ENCODE peak calls at places on chromosomes 6 and 20, in seven cellular contexts. K is HCT116, P is ascending aorta, T is brain microvascular endothelial cell, A is esophagus squamous epithelium, Y is Peyer's patch, H is transverse colon. Z is an unnamed sample. For H3K36me3, the result is how much of the 10 kb centered on the place peaks cover.

GRCh38 chr6:154113392-154113791 is 74.4 kb downstream of the OPRM1 start:
- DNase-seq in K (no peak), P (no peak), T (no peak), A (no peak), Y (no peak), H (no peak), Z (no peak)

GRCh38 chr20:25484224-25484846 is 76.9 kb downstream of the GINS1 start:
- DNase-seq in K (no peak), P (no peak), T (no peak), A (no peak), Y (no peak), H (no peak), Z (no peak)

GRCh38 chr6:119627908-119628669 is 278.5 kb upstream of the MAN1A1 start:
- DNase-seq in K (no peak), P (no peak), T (no peak), A (no peak), Y (no peak), H (no peak), Z (no peak)

GRCh38 chr6:158762787-158763439 is 56.3 kb downstream of the EZR start:
- DNase-seq in K (no peak), P (peak), T (no peak), A (no peak), Y (no peak), H (no peak), Z (no peak)

GRCh38 chr20:36109251-36109947 is 45.1 kb upstream of the EPB41L1 start:
- DNase-seq in K (no peak), P (no peak), T (no peak), A (no peak), Y (no peak), H (no peak), Z (no peak)

GRCh38 chr6:20706293-20707165 is 172.3 kb downstream of the CDKAL1 start:
- DNase-seq in K (peak), P (no peak), T (no peak), A (no peak), Y (no peak), H (no peak), Z (no peak)

GRCh38 chr6:135665935-135666334 is 168.4 kb upstream of the AHI1 start:
- DNase-seq in K (no peak), P (no peak), T (no peak), A (no peak), Y (no peak), H (no peak), Z (no peak)

GRCh38 chr20:32164984-32165735 is 42.4 kb downstream of the PLAGL2 start:
- DNase-seq in K (no peak), P (no peak), T (no peak), A (no peak), Y (no peak), H (no peak), Z (no peak)

GRCh38 chr6:125974214-125974866 is 12.0 kb upstream of the TRMT11 start:
- DNase-seq in K (peak), P (no peak), T (no peak), A (no peak), Y (no peak), H (no peak), Z (no peak)

GRCh38 chr20:40677343-40677924 is 11.6 kb downstream of the MAFB start:
- DNase-seq in K (no peak), P (no peak), T (no peak), A (no peak), Y (no peak), H (no peak), Z (no peak)

GRCh38 chr6:30844118-30844535 is 40.2 kb upstream of the DDR1 start:
- DNase-seq in K (no peak), P (no peak), T (peak), A (no peak), Y (no peak), H (no peak), Z (no peak)

GRCh38 chr6:75611702-75612375 is 10.2 kb downstream of the SENP6 start:
- DNase-seq in K (no peak), P (no peak), T (no peak), A (no peak), Y (no peak), H (no peak), Z (no peak)

GRCh38 chr6:46451343-46451742 is 39.9 kb downstream of the RCAN2 start:
- DNase-seq in K (no peak), P (no peak), T (no peak), A (no peak), Y (no peak), H (no peak), Z (no peak)

GRCh38 chr20:34720266-34720665 is 16.1 kb downstream of the TP53INP2 start:
- DNase-seq in K (no peak), P (no peak), T (no peak), A (no peak), Y (no peak), H (no peak), Z (no peak)

GRCh38 chr6:97449437-97449966 is 166.5 kb upstream of the MMS22L start:
- DNase-seq in K (no peak), P (no peak), T (no peak), A (no peak), Y (no peak), H (no peak), Z (no peak)

GRCh38 chr20:46192376-46192944 is 74.3 kb downstream of the CD40 start:
- DNase-seq in K (no peak), P (no peak), T (no peak), A (no peak), Y (no peak), H (no peak), Z (no peak)

GRCh38 chr6:37391100-37391499 is 37.3 kb downstream of the RNF8 start:
- DNase-seq in K (no peak), P (no peak), T (no peak), A (no peak), Y (no peak), H (no peak), Z (no peak)

DNA sequence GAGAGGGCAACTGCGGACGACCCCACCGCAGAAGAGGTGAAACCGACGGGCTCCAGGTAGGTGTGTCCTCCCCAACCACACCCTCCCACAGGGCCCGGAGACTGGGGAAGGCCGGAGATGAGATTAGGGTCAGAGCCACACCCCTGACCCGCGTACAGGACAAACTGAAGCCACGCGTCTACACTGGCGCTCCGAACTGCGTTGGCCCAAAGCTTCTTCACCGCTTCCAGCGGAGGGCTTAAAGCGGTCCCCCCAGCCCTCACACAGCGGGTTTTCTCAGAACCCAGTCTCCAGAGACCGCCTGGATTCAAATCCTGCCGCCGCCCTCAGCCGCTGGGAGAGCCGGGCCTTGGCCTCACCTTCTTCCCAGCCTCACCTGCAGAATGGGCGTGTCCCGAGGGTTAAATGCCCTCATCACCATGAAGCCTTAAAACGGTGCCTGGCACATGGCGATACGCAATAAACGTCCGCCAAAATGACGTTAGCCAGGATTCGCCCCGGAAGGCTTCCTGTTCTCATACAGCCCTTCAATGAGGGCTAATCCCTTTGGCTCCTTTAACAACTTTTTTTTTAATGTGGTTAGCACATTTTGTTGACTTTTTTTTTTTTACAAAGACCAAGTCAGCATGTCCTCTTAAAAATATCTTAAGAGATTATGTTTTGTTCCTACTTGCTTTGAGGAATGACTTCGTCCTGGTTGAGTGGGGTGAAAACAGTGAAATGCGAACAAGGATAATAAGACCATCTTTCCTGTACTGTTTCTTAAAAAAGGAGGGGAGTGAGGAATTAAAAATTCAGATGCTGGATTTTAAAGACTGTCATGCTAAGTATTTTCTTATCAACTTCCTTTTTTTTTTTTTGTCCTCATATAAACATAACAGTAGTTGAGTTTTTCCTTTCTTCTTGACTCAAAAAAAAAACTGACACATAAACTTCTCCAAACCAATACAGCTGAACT is 15.1 kb upstream of the ZNF217 start:
- DNase-seq in K (no peak), P (no peak), T (no peak), A (no peak), Y (peak), H (peak), Z (no peak)
- H3K27ac ChIP-seq in K (peak), P (peak), T (peak), A (peak), Y (peak), H (peak), Z (peak)

GRCh38 chr20:22348010-22348409 is 236.4 kb downstream of the FOXA2 start:
- DNase-seq in K (no peak), P (no peak), T (no peak), A (no peak), Y (no peak), H (no peak), Z (no peak)
- TF ChIP-seq CTCF in K (no peak), P (no peak), T (no peak), A (no peak), Y (no peak), H (no peak), Z (no peak)

DNA sequence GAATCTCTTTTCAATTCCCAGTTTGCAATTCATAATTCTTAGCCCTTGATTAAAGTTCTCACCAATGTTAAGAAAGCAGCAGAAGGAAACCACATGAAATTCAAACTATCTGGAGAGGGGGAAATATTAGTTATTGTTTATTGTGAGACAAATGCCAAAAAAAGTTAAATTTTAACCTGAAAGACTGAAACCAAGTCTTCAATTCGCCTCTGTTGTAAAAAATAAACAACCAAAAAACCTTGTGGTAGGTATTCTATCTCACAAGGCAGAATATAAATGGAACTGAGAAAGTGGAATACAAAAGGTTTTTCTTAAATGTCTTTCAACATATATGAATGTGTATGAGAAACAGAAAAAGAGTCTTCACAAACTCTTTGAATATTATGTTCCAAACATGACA is 24.8 kb downstream of the TMX4 start:
- DNase-seq in K (no peak), P (no peak), T (no peak), A (no peak), Y (no peak), H (no peak), Z (no peak)
- H3K36me3 ChIP-seq in K (under half), P (half or more), T (under half), A (half or more), Y (under half), H (half or more), Z (under half)

DNA sequence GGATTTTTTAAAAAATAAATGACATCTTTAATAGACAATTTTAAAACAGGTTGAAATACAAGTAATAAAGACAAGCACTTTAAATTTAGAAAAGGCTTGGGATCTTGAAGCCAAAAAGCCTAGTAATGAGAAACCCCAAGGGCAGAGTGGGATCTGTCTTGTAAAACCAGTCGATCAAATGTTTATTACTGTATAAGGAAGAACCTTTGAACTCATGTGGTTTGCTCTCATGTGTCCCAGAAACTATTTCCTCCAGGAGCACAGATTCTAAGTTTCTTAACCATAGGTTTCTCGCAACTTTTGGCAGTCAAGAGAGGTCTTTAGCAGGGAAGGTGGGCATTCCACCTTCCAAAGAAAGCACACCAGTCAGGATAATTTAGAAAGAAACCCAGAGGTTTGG is 541.7 kb upstream of the BTBD3 start:
- DNase-seq in K (no peak), P (no peak), T (no peak), A (no peak), Y (no peak), H (no peak), Z (no peak)
- H3K27ac ChIP-seq in K (no peak), P (no peak), T (no peak), A (peak), Y (no peak), H (peak), Z (no peak)

GRCh38 chr6:54697423-54697822 is 149.1 kb upstream of the FAM83B start:
- DNase-seq in K (peak), P (no peak), T (no peak), A (no peak), Y (no peak), H (no peak), Z (no peak)
- TF ChIP-seq CTCF in K (peak), P (no peak), T (peak), A (peak), Y (peak), H (peak), Z (no peak)

DNA sequence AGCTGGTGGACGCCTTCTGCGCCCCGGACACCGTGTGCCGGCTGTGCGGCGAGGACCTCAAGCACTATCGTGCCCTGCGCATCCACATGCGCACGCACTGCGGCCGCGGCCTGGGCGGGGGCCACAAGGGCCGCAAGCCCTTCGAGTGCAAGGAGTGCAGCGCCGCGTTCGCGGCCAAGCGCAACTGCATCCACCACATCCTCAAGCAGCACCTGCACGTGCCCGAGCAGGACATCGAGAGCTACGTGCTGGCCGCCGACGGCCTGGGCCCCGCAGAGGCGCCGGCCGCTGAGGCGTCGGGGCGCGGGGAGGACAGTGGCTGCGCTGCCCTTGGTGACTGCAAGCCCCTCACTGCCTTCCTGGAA is 82.7 kb downstream of the SSR1 start:
- DNase-seq in K (no peak), P (no peak), T (no peak), A (no peak), Y (no peak), H (no peak), Z (no peak)
- H3K36me3 ChIP-seq in K (under half), P (half or more), T (half or more), A (half or more), Y (under half), H (under half), Z (under half)

Z was measured in thoracic aorta.